ENCODE peak calls at places on chromosome 20, in seven cellular contexts. Q is Kasumi-1; H is activated naive CD4-positive, alpha-beta T cell; Y is gastrocnemius medialis; I is fibroblast of the aortic adventitia; E is NCI-H2171 treated with DMSO at 0.1 percent for 48 hours; Z is Caki2. O is an unnamed sample.

GRCh38 chr20:50381053-50381732 is 129.0 kb upstream of the PTPN1 start:
- DNase-seq in I (no peak), H (no peak), Y (no peak), Q (no peak), Z (no peak), E (peak; percentile 12), O (no peak)

GRCh38 chr20:17228624-17229061 is 1.8 kb downstream of the PCSK2 start:
- DNase-seq in Z (no peak), H (no peak), E (peak; percentile 9), I (no peak), Q (no peak), Y (no peak), O (no peak)

GRCh38 chr20:49687595-49688567 is 25.8 kb downstream of the B4GALT5 start:
- DNase-seq in Q (no peak), H (no peak), E (no peak), I (no peak), Y (no peak), Z (no peak), O (no peak)

GRCh38 chr20:10915815-10916214 is 242.0 kb upstream of the JAG1 start:
- DNase-seq in I (no peak), Q (no peak), Y (no peak), H (no peak), Z (no peak), E (no peak), O (no peak)

GRCh38 chr20:46253391-46253790 is 54.9 kb downstream of the CDH22 start:
- DNase-seq in H (no peak), Z (no peak), Q (no peak), Y (peak; percentile 24), E (no peak), I (no peak), O (no peak)

GRCh38 chr20:35908007-35908406 is 46.3 kb downstream of the SCAND1 start:
- DNase-seq in H (no peak), Z (no peak), Y (no peak), E (peak; percentile 13), I (no peak), Q (no peak), O (no peak)

GRCh38 chr20:15065794-15066193 is 728.4 kb upstream of the FLRT3 start:
- DNase-seq in Q (no peak), I (no peak), E (no peak), Y (peak; percentile 18), Z (no peak), H (no peak), O (no peak)

GRCh38 chr20:51037499-51038110 is 14.7 kb upstream of the KCNG1 start:
- DNase-seq in H (no peak), Q (no peak), E (peak; percentile 22), Z (no peak), Y (no peak), I (no peak), O (no peak)

GRCh38 chr20:47741669-47742345 is 43.5 kb downstream of the SULF2 start:
- DNase-seq in I (no peak), Y (no peak), E (peak; percentile 35), Z (no peak), H (no peak), Q (no peak), O (no peak)

GRCh38 chr20:49505518-49505917 is 23.1 kb upstream of the KCNB1 start:
- DNase-seq in Z (peak; percentile 79), I (peak; percentile 43), Q (peak; percentile 15), H (no peak), Y (no peak), E (peak; percentile 98), O (peak; percentile 23)

GRCh38 chr20:40706977-40707582 is 18.0 kb upstream of the MAFB start:
- DNase-seq in Z (peak; percentile 39), E (no peak), H (no peak), I (no peak), Y (no peak), Q (peak; percentile 6), O (no peak)

GRCh38 chr20:36121981-36122930 is 32.3 kb upstream of the EPB41L1 start:
- DNase-seq in Z (no peak), Q (no peak), E (no peak), H (no peak), I (no peak), Y (no peak), O (no peak)

GRCh38 chr20:8527998-8528397 is 395.9 kb downstream of the PLCB1 start:
- DNase-seq in E (peak; percentile 10), Q (peak; percentile 74), I (peak; percentile 91), Y (no peak), Z (peak; percentile 18), H (no peak), O (peak; percentile 34)

GRCh38 chr20:10555865-10556308 is 117.9 kb downstream of the JAG1 start:
- DNase-seq in Q (no peak), I (peak; percentile 75), H (no peak), Y (no peak), E (no peak), Z (peak; percentile 86), O (no peak)

GRCh38 chr20:8156603-8157079 is 24.6 kb downstream of the PLCB1 start:
- DNase-seq in H (no peak), Q (peak; percentile 12), Y (no peak), I (peak; percentile 56), Z (peak; percentile 22), E (no peak), O (peak; percentile 24)

GRCh38 chr20:33522256-33522820 is 32.4 kb downstream of the CBFA2T2 start:
- DNase-seq in H (no peak), I (no peak), Y (no peak), E (peak; percentile 62), Z (no peak), Q (no peak), O (no peak)

O was measured in HAP-1.